ENCODE peak calls at places on chromosomes 5 and 9, in ten cellular contexts. J is PC-3; W is H7; X is stimulated activated CD4-positive, alpha-beta T cell treated with anti-CD3 and anti-CD28 coated beads, Interleukin-4, amount 100 ng/mL, for 48 hours; C is ureter; L is lung; V is SW480; S is COR-L47; M is NCI-H1417 treated with DMSO at 0.1 percent for 48 hours; H is AG04450. G is an unnamed sample.
A peak's percentile ranks its signal among the peaks of the same experiment; 100 is the strongest.

GRCh38 chr9:126690431-126691051 is 76.8 kb downstream of the LMX1B start:
- DNase-seq in C (no peak), L (peak; percentile 41), V (peak; percentile 37), W (peak; percentile 95), J (peak; percentile 67), X (peak; percentile 59), H (no peak), M (no peak), S (peak; percentile 29), G (peak; percentile 27)

GRCh38 chr9:137025120-137025966 is 2.7 kb downstream of the ABCA2 start:
- DNase-seq in J (no peak), C (peak; percentile 67), M (peak; percentile 81), H (no peak), L (no peak), S (peak; percentile 89), V (peak; percentile 83), W (no peak), X (no peak), G (peak; percentile 61)

GRCh38 chr5:93596676-93597441 is 13.8 kb downstream of the NR2F1 start:
- DNase-seq in X (no peak), L (no peak), M (no peak), V (peak; percentile 38), J (peak; percentile 45), S (peak; percentile 37), C (no peak), W (peak; percentile 93), H (no peak), G (no peak)

GRCh38 chr5:106874974-106875373 is 795.8 kb downstream of the EFNA5 start:
- DNase-seq in M (no peak), X (no peak), V (no peak), W (no peak), H (no peak), C (no peak), S (no peak), L (no peak), J (no peak), G (no peak)

GRCh38 chr9:70362952-70363351 is 51.5 kb downstream of the KLF9 start:
- DNase-seq in M (no peak), X (no peak), L (no peak), V (no peak), S (no peak), W (no peak), C (no peak), J (peak; percentile 19), H (no peak), G (no peak)

GRCh38 chr9:108746864-108747263 is 108.9 kb downstream of the ACTL7B start:
- DNase-seq in S (no peak), X (no peak), M (no peak), J (peak; percentile 26), V (no peak), C (no peak), L (no peak), H (no peak), W (no peak), G (no peak)

GRCh38 chr9:2545881-2546490 is 75.6 kb upstream of the VLDLR start:
- DNase-seq in H (no peak), X (no peak), L (no peak), C (no peak), M (no peak), W (no peak), S (no peak), J (no peak), V (no peak), G (no peak)

GRCh38 chr9:83714316-83714715 is 6.6 kb upstream of the UBQLN1 start:
- DNase-seq in V (no peak), X (no peak), H (no peak), M (no peak), W (no peak), L (no peak), S (no peak), J (peak; percentile 6), C (no peak), G (no peak)